ENCODE peak calls at places on chromosome 2, in five cellular contexts. V, R, S, C and Z are unnamed samples.

GRCh38 chr2:49178656-49179055 is 24.3 kb upstream of the FSHR start:
- DNase-seq in S (no peak), R (no peak), C (no peak), V (no peak), Z (no peak)

GRCh38 chr2:98377569-98377968 is 31.3 kb downstream of the CNGA3 start:
- DNase-seq in C (no peak), V (no peak), S (no peak), R (no peak), Z (no peak)

GRCh38 chr2:49067971-49068370 is 86.3 kb downstream of the FSHR start:
- DNase-seq in C (no peak), S (no peak), V (no peak), R (no peak), Z (no peak)

GRCh38 chr2:47737191-47737975 is 45.6 kb upstream of the MSH6 start:
- DNase-seq in R (no peak), V (no peak), S (peak), C (no peak), Z (peak)

GRCh38 chr2:11500702-11501303 is 33.0 kb upstream of the GREB1 start:
- DNase-seq in V (no peak), S (no peak), C (no peak), R (no peak), Z (no peak)

GRCh38 chr2:50347355-50348044 is 684.4 kb downstream of the NRXN1 start:
- DNase-seq in S (no peak), V (no peak), R (no peak), C (no peak), Z (no peak)

GRCh38 chr2:105847056-105847455 is 102.3 kb downstream of the NCK2 start:
- DNase-seq in S (no peak), C (no peak), R (no peak), V (no peak), Z (no peak)

GRCh38 chr2:112646791-112647720 is 1.3 kb downstream of the SLC20A1 start:
- DNase-seq in V (no peak), S (no peak), C (no peak), R (no peak), Z (no peak)

GRCh38 chr2:68765739-68766377 is 31.2 kb downstream of the ARHGAP25 start:
- DNase-seq in V (no peak), S (peak), R (no peak), C (no peak), Z (peak)

GRCh38 chr2:60554649-60555065 is 1.2 kb upstream of the BCL11A start:
- DNase-seq in C (no peak), S (no peak), V (no peak), R (no peak), Z (no peak)

GRCh38 chr2:85394256-85394655 is 15.9 kb downstream of the CAPG start:
- DNase-seq in V (no peak), S (no peak), R (no peak), C (peak), Z (no peak)

GRCh38 chr2:29528891-29529520 is 392.4 kb downstream of the ALK start:
- DNase-seq in R (no peak), S (peak), C (no peak), V (peak), Z (peak)

GRCh38 chr2:112055833-112056625 is 960 bp downstream of the TMEM87B start:
- DNase-seq in C (peak), V (peak), S (peak), R (peak), Z (peak)

GRCh38 chr2:192190474-192190873 is 4.3 kb downstream of the TMEFF2 start:
- DNase-seq in C (no peak), V (no peak), R (no peak), S (peak), Z (peak)

GRCh38 chr2:68806511-68807109 is 64.6 kb downstream of the BMP10 start:
- DNase-seq in R (no peak), C (no peak), V (no peak), S (peak), Z (peak)

GRCh38 chr2:20977497-20977896 is 66.4 kb downstream of the APOB start:
- DNase-seq in R (peak), C (no peak), V (no peak), S (no peak), Z (no peak)

GRCh38 chr2:134253117-134253704 is 661 bp upstream of the MGAT5 start:
- DNase-seq in S (no peak), C (no peak), V (no peak), R (no peak), Z (no peak)

GRCh38 chr2:157746234-157746950 is 117.7 kb upstream of the ACVR1C start:
- DNase-seq in S (peak), V (no peak), R (no peak), C (no peak), Z (peak)

GRCh38 chr2:46967990-46968647 is 52.5 kb upstream of the MCFD2 start:
- DNase-seq in V (peak), R (peak), S (peak), C (peak), Z (peak)

GRCh38 chr2:131521961-131522781 is 5.5 kb upstream of the CCDC74A start:
- DNase-seq in S (peak), C (no peak), V (peak), R (no peak), Z (peak)

GRCh38 chr2:238868616-238869292 is 20.9 kb downstream of the TWIST2 start:
- DNase-seq in V (peak), C (peak), S (peak), R (peak), Z (peak)

GRCh38 chr2:135999899-136000298 is 14.5 kb upstream of the DARS1 start:
- DNase-seq in R (no peak), C (no peak), V (no peak), S (no peak), Z (no peak)

GRCh38 chr2:136001147-136001546 is 15.7 kb upstream of the DARS1 start:
- DNase-seq in R (no peak), S (no peak), C (no peak), V (no peak), Z (no peak)

GRCh38 chr2:135997380-135997779 is 12.0 kb upstream of the DARS1 start:
- DNase-seq in S (no peak), C (peak), R (no peak), V (no peak), Z (no peak)

GRCh38 chr2:136000502-136000901 is 15.1 kb upstream of the DARS1 start:
- DNase-seq in S (no peak), C (no peak), R (no peak), V (no peak), Z (no peak)

DNA sequence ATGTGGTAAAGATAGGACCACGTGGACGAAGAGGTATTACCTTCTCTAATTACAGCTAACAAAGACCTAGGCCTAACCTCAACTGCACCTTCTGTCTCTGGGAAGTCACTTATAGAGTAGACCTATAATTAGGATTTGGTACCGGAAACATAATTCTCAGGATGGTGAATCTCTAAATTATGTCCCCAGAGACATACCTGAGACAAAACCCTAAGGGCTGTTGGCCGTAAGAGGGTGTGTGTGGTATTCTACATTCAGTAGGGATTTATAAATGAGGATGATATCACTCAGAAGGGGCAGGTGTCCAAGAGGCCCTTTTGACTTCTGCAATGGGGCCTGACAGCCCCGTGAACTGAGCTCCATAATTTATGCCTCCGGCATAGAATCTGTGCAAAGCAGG is 13.4 kb upstream of the DARS1 start:
- DNase-seq in V (no peak), C (no peak), S (no peak), R (no peak), Z (no peak)
- H3K4me3 ChIP-seq in V (no peak), C (no peak), S (no peak), R (no peak), Z (no peak)

DNA sequence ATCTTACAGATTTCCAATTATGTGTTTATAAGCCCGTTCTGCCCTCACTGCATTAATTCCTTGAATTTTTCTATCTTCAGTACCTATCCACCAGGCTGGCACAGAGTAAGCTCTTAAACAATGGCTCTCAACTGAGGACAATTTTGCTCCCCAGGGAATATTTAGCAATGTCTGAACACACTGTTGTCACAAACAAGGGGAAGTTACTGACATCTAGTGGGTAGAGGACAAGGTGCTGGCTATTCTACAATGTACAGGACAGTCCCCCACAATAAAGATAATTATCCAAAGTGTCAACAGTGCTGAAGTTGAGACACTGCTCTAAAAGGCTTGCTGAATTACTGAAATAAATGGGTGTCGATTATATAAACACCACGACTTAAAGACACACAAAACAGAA is 5.0 kb downstream of the NDUFS1 start:
- DNase-seq in S (peak), V (no peak), R (no peak), C (no peak), Z (peak)
- TF ChIP-seq CTCF in S (no peak), V (no peak), R (no peak), C (no peak), Z (no peak)

DNA sequence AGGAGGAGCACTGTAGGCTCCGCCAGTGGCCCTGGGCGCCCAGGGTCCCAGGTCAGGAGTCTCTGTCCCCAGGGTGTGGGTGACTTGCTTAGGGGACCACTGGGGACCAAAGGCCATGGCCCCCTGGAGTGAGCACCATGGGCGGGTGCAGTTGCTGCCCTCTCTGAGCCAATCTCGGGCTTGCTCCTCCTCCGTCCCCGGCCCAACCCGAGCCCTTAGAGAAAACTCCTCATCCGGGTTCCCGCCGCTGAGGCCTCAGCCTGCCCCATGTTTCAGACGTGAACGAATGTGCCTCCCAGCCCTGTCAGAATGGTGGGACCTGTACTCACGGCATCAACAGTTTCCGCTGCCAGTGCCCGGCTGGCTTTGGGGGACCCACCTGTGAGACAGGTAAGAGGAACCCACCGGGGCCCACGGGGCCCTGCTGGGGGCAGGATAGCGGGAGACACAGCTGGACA is 38.6 kb downstream of the SNED1 start:
- DNase-seq in V (no peak), R (no peak), S (no peak), C (no peak), Z (no peak)
- H3K4me3 ChIP-seq in V (peak), R (no peak), S (no peak), C (peak), Z (no peak)

GRCh38 chr2:195515551-195515950 is 141.5 kb upstream of the SLC39A10 start:
- DNase-seq in C (no peak), S (no peak), V (no peak), R (no peak), Z (no peak)

GRCh38 chr2:195520671-195521155 is 136.3 kb upstream of the SLC39A10 start:
- DNase-seq in R (no peak), S (peak), C (no peak), V (no peak), Z (peak)
- TF ChIP-seq CTCF in R (no peak), S (no peak), C (no peak), V (no peak), Z (peak)

GRCh38 chr2:176080540-176081355 is 3.0 kb downstream of the EVX2 start:
- DNase-seq in V (no peak), R (no peak), S (no peak), C (no peak), Z (no peak)
- H3K4me3 ChIP-seq in V (no peak), R (no peak), S (no peak), C (peak), Z (no peak)

DNA sequence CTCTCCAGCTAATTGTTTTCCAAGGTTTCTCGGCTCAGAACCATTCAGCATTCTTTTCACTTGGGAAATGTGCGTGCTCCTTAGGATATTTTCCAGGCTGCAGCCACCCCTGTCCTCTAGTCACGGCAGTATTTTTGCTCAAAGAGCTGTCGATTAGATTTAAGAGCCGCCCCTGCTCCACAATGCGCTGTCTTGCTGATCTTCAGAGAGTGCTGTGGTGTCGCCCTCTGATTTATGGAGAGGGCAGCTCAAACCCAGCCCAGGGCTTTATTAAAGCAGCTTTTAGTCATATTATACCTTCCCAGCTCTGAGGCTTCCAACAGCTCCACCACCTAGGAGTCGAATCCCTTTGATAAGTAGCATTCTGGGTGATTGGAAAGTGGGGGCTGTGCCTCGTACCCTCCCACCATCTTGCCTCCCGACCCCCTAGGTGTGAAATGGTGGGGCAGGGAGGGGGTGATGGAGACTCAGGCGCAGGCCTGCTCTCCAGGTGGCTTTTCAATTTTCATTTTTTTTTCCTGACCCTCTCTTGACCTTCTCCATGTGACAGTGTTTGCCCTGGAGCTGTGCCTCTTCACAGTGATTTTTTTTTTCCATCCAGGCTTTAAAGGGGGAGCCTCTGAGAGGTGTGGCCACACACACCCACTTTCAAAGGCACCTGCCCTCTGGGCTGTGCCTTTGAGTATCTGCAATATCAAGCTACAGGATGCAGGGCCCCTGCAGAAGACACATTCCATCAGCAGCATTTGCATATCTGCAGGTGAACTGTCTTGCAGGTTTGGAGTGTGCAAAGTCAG is 53.1 kb upstream of the NRP2 start:
- DNase-seq in R (no peak), C (no peak), S (no peak), V (no peak), Z (no peak)
- TF ChIP-seq CTCF in R (no peak), C (no peak), S (no peak), V (no peak), Z (no peak)